ENCODE peak calls at places on chromosomes 4 and X, in six cellular contexts. O is NB4, V is HCT116, W is suprapubic skin, N is K562, U is H54. Q is an unnamed sample.
A peak's percentile ranks its signal among the peaks of the same experiment; 100 is the strongest.

GRCh38 chr4:139736257-139736626 is 70.6 kb downstream of the MGST2 start:
- DNase-seq in N (no peak), W (no peak), V (no peak), O (no peak), U (no peak), Q (no peak)

GRCh38 chr4:5041609-5042234 is 9.6 kb upstream of the STK32B start:
- DNase-seq in O (no peak), U (no peak), W (no peak), N (no peak), V (no peak), Q (no peak)

GRCh38 chrX:23786268-23786815 is 3.4 kb downstream of the SAT1 start:
- DNase-seq in U (no peak), W (no peak), V (no peak), O (no peak), N (no peak), Q (no peak)

GRCh38 chr4:30716158-30716557 is 4.0 kb upstream of the PCDH7 start:
- DNase-seq in W (no peak), V (peak; percentile 72), O (peak; percentile 58), U (no peak), N (no peak), Q (no peak)

GRCh38 chrX:137566746-137567473 is 983 bp downstream of the ZIC3 start:
- DNase-seq in W (no peak), N (no peak), V (no peak), O (no peak), U (no peak), Q (no peak)

GRCh38 chrX:11124094-11124493 is 13.0 kb downstream of the HCCS start:
- DNase-seq in U (no peak), W (no peak), V (no peak), N (no peak), O (no peak), Q (no peak)

GRCh38 chr4:140163029-140163810 is 9.2 kb upstream of the MAML3 start:
- DNase-seq in U (no peak), V (no peak), N (no peak), O (no peak), W (no peak), Q (no peak)

GRCh38 chr4:1018147-1019020 is 7.0 kb downstream of the FGFRL1 start:
- DNase-seq in U (no peak), N (no peak), W (no peak), V (no peak), O (no peak), Q (no peak)

GRCh38 chrX:776529-777230 is 146.1 kb downstream of the SHOX start:
- DNase-seq in O (no peak), W (peak; percentile 44), U (no peak), N (no peak), V (peak; percentile 57), Q (no peak)

GRCh38 chrX:43585922-43586321 is 70.2 kb upstream of the MAOA start:
- DNase-seq in U (no peak), W (no peak), O (no peak), N (no peak), V (no peak), Q (no peak)

GRCh38 chr4:53908661-53909078 is 155.7 kb downstream of the CHIC2 start:
- DNase-seq in W (no peak), N (peak; percentile 67), U (peak; percentile 14), V (peak; percentile 62), O (peak; percentile 93), Q (no peak)

GRCh38 chrX:41596586-41596985 is 92.2 kb upstream of the GPR34 start:
- DNase-seq in N (no peak), W (no peak), U (no peak), V (no peak), O (no peak), Q (peak; percentile 5)

GRCh38 chr4:2417196-2417764 is 1.2 kb downstream of the ZFYVE28 start:
- DNase-seq in N (no peak), V (no peak), W (no peak), U (no peak), O (no peak), Q (no peak)

GRCh38 chrX:130108647-130109428 is 1.5 kb downstream of the ELF4 start:
- DNase-seq in U (peak; percentile 81), O (peak; percentile 82), V (no peak), N (peak; percentile 66), W (no peak), Q (no peak)

GRCh38 chr4:21802406-21802805 is 146.2 kb downstream of the KCNIP4 start:
- DNase-seq in V (no peak), W (no peak), U (no peak), N (no peak), O (no peak), Q (no peak)

GRCh38 chr4:37389967-37390580 is 145.5 kb downstream of the NWD2 start:
- DNase-seq in N (peak; percentile 59), V (peak; percentile 48), O (peak; percentile 78), W (no peak), U (no peak), Q (no peak)

GRCh38 chr4:7811536-7812190 is 128.0 kb downstream of the AFAP1 start:
- DNase-seq in V (no peak), U (no peak), N (no peak), W (no peak), O (no peak), Q (no peak)

GRCh38 chrX:153727108-153727931 is 2.7 kb downstream of the ABCD1 start:
- DNase-seq in U (peak; percentile 68), N (no peak), O (peak; percentile 43), W (no peak), V (no peak), Q (no peak)

GRCh38 chr4:98605216-98605615 is 53.2 kb downstream of the TSPAN5 start:
- DNase-seq in O (no peak), V (no peak), U (no peak), W (no peak), N (no peak), Q (no peak)

GRCh38 chr4:163164591-163164990 is 2.1 kb downstream of the NAF1 start:
- DNase-seq in W (no peak), U (no peak), N (peak; percentile 20), V (no peak), O (peak; percentile 61), Q (no peak)

GRCh38 chrX:12245650-12246645 is 107.7 kb downstream of the FRMPD4 start:
- DNase-seq in N (no peak), U (no peak), W (no peak), V (no peak), O (no peak), Q (no peak)

GRCh38 chrX:11968991-11969390 is 169.3 kb upstream of the FRMPD4 start:
- DNase-seq in O (no peak), W (no peak), V (no peak), U (no peak), N (no peak), Q (no peak)

GRCh38 chr4:122700178-122700725 is 32.3 kb upstream of the BBS12 start:
- DNase-seq in U (no peak), O (no peak), N (peak; percentile 92), W (no peak), V (peak; percentile 18), Q (no peak)

GRCh38 chrX:50204364-50204899 is at the start of gene CCNB3:
- DNase-seq in V (peak; percentile 54), W (peak; percentile 83), O (peak; percentile 71), U (peak; percentile 2), N (peak; percentile 68), Q (peak; percentile 30)
- TF ChIP-seq POLR2A in V (peak; percentile 49), W (no peak), O (no peak), U (no peak), N (no peak), Q (no peak)

DNA sequence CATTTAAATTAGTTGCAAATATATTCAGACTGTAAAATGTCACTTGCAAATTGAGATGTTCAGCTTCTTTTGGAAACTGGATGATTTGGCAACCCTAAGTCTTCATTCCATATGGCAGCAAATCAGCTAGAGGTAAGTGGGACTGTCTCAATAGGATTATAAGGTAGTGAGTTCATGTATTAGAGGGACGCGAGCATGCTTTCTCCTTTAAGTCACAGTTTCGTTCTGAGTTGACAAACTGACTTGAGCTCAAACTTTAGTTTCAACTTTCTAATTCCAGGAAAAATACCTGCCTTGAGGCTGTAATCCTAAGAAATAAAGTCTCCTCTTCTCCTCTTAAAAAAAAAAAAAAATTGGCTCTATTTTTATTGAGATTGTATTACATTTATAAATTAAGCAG is 44.2 kb upstream of the TMEM131L start:
- DNase-seq in V (no peak), W (no peak), O (no peak), N (no peak), U (no peak), Q (no peak)
- TF ChIP-seq POLR2A in V (no peak), W (no peak), O (no peak), N (no peak), U (no peak), Q (no peak)

GRCh38 chrX:15672886-15673285 is 8.3 kb upstream of the CLTRN start:
- DNase-seq in V (no peak), W (no peak), O (no peak), N (no peak), U (no peak), Q (no peak)

GRCh38 chrX:15673970-15674369 is 9.4 kb upstream of the CLTRN start:
- DNase-seq in U (no peak), W (no peak), V (no peak), O (no peak), N (no peak), Q (no peak)

GRCh38 chrX:15674899-15675489 is 10.4 kb upstream of the CLTRN start:
- DNase-seq in W (peak; percentile 88), V (peak; percentile 80), U (peak; percentile 11), N (peak; percentile 93), O (peak; percentile 90), Q (peak; percentile 41)

GRCh38 chrX:15674514-15674898 is 9.9 kb upstream of the CLTRN start:
- DNase-seq in W (peak; percentile 95), V (peak; percentile 87), O (peak; percentile 89), N (peak; percentile 96), U (peak; percentile 27), Q (peak; percentile 36)

GRCh38 chrX:15675490-15675921 is 10.9 kb upstream of the CLTRN start:
- DNase-seq in U (peak; percentile 4), W (peak; percentile 82), V (peak; percentile 70), N (peak; percentile 85), O (peak; percentile 79), Q (peak; percentile 15)
- TF ChIP-seq POLR2A in U (peak; percentile 29), W (no peak), V (no peak), N (no peak), O (peak; percentile 4), Q (no peak)

GRCh38 chr4:52712172-52712990 is 38.8 kb downstream of the ERVMER34-1 start:
- DNase-seq in N (peak; percentile 97), U (peak; percentile 83), O (peak; percentile 99), W (peak; percentile 100), V (peak; percentile 88), Q (peak; percentile 90)

GRCh38 chr4:52714597-52715254 is 36.5 kb downstream of the ERVMER34-1 start:
- DNase-seq in U (no peak), O (peak; percentile 82), W (no peak), V (no peak), N (peak; percentile 58), Q (no peak)

GRCh38 chr4:52711834-52712171 is 39.4 kb downstream of the ERVMER34-1 start:
- DNase-seq in O (no peak), W (no peak), U (no peak), N (no peak), V (no peak), Q (no peak)

GRCh38 chr4:52712991-52713275 is 38.3 kb downstream of the ERVMER34-1 start:
- DNase-seq in W (no peak), N (no peak), O (no peak), V (no peak), U (no peak), Q (no peak)

DNA sequence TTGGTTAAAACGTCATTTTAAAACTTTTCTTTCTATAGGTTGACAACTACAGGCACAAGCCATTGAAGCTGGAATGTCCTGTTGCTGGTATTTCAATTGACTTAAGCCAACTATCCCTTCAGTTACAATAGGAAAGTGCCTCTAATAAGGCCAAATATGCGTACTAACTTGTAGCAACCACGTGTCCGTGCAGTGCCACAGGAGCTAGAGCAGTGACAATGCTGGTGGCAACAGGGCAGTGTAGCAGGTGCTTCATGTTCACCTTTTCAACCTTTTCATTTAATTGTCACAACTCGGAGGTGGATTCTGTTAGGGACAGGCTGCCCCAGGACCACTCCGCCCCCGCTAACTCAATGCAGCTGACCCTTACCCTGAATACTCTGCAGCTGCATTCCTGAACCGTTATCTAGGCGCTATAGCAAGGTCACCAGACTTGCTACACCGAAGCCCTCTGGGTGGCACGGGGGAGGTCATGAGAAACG is 37.7 kb downstream of the ERVMER34-1 start:
- DNase-seq in O (peak; percentile 52), U (no peak), V (no peak), N (peak; percentile 43), W (no peak), Q (no peak)
- TF ChIP-seq POLR2A in O (no peak), U (no peak), V (no peak), N (peak; percentile 9), W (no peak), Q (peak; percentile 29)